ENCODE peak calls at places on chromosome 21, in six cellular contexts. Z is K562, L is HCT116, X is NT2/D1, Q is H1, C is GM12878. P is an unnamed sample.

GRCh38 chr21:26120833-26121232 is 49.7 kb downstream of the APP start:
- DNase-seq in Z (no peak), L (no peak), X (no peak), Q (no peak), C (no peak), P (no peak)

GRCh38 chr21:42781150-42781980 is 98.0 kb downstream of the WDR4 start:
- DNase-seq in Z (no peak), L (no peak), X (no peak), Q (no peak), C (no peak), P (peak; percentile 32)

GRCh38 chr21:41124626-41125240 is 43.2 kb upstream of the BACE2 start:
- DNase-seq in Z (no peak), L (no peak), X (no peak), Q (no peak), C (no peak), P (no peak)

GRCh38 chr21:32004281-32004680 is 131.5 kb downstream of the HUNK start:
- DNase-seq in Z (no peak), L (no peak), X (no peak), Q (no peak), C (no peak), P (no peak)

GRCh38 chr21:31623664-31624063 is 35.8 kb upstream of the SOD1 start:
- DNase-seq in Z (peak; percentile 39), L (no peak), X (no peak), Q (no peak), C (no peak), P (no peak)

GRCh38 chr21:31901342-31901741 is 28.5 kb downstream of the HUNK start:
- DNase-seq in Z (no peak), L (no peak), X (no peak), Q (no peak), C (no peak), P (no peak)

GRCh38 chr21:34726627-34727337 is 58.0 kb downstream of the CLIC6 start:
- DNase-seq in Z (no peak), L (no peak), X (no peak), Q (no peak), C (no peak), P (no peak)

GRCh38 chr21:28136687-28137086 is 856.0 kb downstream of the LTN1 start:
- DNase-seq in Z (no peak), L (no peak), X (no peak), Q (no peak), C (no peak), P (no peak)

GRCh38 chr21:33042812-33043211 is 17.1 kb downstream of the OLIG2 start:
- DNase-seq in Z (no peak), L (peak; percentile 50), X (no peak), Q (no peak), C (no peak), P (no peak)

GRCh38 chr21:31480228-31480627 is 136.2 kb upstream of the TIAM1 start:
- DNase-seq in Z (no peak), L (no peak), X (no peak), Q (no peak), C (no peak), P (no peak)

GRCh38 chr21:42059141-42059540 is 12.0 kb upstream of the UMODL1 start:
- DNase-seq in Z (no peak), L (no peak), X (no peak), Q (no peak), C (no peak), P (no peak)

GRCh38 chr21:41166947-41167346 is 1.0 kb upstream of the BACE2 start:
- DNase-seq in Z (no peak), L (no peak), X (no peak), Q (no peak), C (no peak), P (no peak)

GRCh38 chr21:17911628-17912027 is 92.5 kb upstream of the C21orf91 start:
- DNase-seq in Z (no peak), L (no peak), X (no peak), Q (no peak), C (no peak), P (no peak)

GRCh38 chr21:41833138-41834115 is 45.7 kb downstream of the PRDM15 start:
- DNase-seq in Z (no peak), L (no peak), X (no peak), Q (no peak), C (peak; percentile 59), P (no peak)

GRCh38 chr21:46544003-46544402 is 60.9 kb downstream of the S100B start:
- DNase-seq in Z (no peak), L (no peak), X (no peak), Q (no peak), C (no peak), P (no peak)

GRCh38 chr21:42747267-42747701 is 93.9 kb downstream of the PDE9A start:
- DNase-seq in Z (no peak), L (no peak), X (peak; percentile 22), Q (no peak), C (no peak), P (no peak)

DNA sequence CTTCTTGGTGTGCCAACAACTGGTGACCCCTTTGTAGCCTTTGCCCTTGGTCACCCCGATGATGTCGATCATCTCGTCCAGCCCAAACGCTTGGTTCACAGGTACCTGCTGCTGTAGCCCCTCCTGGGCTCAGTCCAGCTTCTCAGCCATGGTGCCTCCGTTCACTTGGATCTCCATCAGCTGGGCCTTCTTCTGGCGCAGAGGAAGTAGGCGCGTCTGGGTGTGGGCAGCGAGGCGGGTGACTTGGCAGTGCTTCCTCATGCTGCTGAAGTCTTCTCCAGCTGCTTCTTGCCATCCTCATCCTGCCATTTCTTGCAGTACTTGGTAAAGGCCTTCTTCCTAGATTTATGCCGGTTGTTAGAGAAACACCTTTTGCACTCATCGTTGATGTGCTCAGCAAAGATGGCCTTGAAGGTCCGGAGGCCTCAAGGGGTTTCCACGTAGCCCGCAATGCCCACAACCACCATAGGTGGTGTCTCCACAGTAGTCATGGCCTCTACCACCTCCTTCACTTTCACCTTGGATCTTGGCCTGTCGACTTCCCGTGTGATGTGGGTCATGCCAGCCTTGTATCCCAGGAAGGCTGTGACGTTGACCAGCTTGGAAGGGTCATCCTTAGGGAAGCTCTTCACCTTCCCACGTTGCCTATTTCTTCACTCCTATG is 13.0 kb downstream of the DOP1B start:
- DNase-seq in Z (no peak), L (no peak), X (no peak), Q (no peak), C (no peak), P (no peak)
- TF ChIP-seq ZNF274 in Z (no peak), L (no peak), X (no peak), Q (no peak), C (no peak), P (no peak)

DNA sequence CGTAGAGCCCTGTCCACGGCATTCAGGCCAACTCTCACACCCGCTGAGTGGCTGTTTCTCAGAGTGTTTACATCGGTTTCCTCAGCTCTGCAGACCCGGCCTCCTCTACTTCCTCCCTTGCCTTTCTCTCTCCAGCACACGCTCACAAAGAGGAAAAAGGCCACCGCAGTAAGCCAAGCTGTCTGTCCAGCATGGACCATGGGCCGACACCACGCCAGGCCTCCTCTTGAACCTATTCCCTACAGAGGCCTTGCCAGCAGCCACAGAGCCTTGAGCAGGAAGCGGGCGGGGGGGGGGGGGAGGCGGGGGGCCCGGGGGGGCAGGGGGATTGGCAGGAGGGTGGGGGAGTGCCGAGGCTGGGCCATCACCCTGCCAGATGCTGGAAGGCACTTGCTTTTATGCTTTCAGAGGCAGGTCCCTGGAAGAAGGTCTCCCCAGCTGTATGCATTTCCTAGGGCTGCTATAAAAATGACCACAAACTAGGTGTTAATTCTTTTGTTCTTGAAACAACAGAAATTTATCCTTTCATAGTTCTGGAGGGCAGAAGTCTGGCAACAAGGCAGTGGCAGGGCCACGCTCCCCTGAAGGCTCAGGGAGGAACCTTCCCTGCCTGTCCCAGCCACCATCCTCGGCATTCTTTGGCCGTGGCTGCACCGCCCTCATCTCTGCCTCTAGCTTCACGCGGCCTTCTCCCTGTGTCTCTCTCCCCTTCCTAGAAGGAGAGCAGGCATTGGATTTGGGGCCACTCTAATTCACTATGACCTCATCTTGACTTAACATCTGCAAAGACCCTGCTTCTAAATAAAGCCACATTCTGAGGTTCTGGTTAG is 178.3 kb downstream of the PSMG1 start:
- DNase-seq in Z (no peak), L (no peak), X (no peak), Q (no peak), C (no peak), P (no peak)
- TF ChIP-seq ZNF274 in Z (no peak), L (no peak), X (no peak), Q (no peak), C (no peak), P (no peak)

GRCh38 chr21:16514316-16514715 is 784.5 kb downstream of the USP25 start:
- DNase-seq in Z (no peak), L (no peak), X (no peak), Q (no peak), C (no peak), P (no peak)
- TF ChIP-seq ZNF274 in Z (no peak), L (no peak), X (no peak), Q (no peak), C (no peak), P (no peak)

DNA sequence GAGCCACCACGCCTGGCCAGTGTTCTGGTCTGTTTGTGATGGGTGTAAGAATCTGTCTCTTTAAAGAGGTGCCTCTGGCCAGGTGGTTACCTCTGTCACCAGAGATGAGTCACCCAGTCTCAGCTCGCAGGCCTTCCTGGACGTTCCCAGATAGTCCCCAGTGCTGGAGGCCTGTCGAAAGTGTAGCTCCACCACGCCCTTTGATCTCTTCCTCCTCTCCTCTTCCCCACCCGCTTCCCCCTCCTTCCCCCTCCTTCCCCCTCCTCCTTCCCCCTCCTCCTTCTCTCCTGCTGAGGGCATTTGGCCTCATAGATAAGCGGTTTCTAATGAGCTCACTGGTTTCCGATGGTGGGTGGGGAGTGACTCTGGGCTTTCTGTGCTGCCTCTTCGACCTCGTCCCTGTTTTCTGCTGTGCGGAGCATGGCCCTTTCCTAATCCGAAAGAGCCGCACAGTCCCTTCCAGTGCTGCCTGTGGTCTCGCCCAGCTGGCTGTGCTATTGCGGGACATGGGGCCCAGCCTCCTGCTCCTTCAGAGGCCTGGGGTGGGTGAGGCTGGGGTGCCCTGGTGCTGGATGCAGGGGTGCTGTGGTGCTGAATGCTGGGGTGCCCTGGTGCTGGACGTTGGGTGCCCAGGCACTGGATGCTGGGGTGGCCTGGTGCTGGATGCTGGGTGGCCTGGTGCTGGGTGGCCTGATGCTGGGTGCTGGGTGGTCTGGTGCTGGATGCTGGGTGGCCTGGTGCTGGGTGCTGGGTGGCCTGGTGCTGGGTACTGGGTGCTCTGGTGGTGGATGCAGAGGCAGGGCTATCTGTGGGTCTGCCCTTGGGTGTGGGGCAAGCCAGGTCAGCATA is 19.2 kb downstream of the AGPAT3 start:
- DNase-seq in Z (peak; percentile 97), L (peak; percentile 83), X (peak; percentile 20), Q (no peak), C (no peak), P (peak; percentile 73)
- TF ChIP-seq ZNF274 in Z (no peak), L (no peak), X (no peak), Q (no peak), C (no peak), P (peak; percentile 41)

DNA sequence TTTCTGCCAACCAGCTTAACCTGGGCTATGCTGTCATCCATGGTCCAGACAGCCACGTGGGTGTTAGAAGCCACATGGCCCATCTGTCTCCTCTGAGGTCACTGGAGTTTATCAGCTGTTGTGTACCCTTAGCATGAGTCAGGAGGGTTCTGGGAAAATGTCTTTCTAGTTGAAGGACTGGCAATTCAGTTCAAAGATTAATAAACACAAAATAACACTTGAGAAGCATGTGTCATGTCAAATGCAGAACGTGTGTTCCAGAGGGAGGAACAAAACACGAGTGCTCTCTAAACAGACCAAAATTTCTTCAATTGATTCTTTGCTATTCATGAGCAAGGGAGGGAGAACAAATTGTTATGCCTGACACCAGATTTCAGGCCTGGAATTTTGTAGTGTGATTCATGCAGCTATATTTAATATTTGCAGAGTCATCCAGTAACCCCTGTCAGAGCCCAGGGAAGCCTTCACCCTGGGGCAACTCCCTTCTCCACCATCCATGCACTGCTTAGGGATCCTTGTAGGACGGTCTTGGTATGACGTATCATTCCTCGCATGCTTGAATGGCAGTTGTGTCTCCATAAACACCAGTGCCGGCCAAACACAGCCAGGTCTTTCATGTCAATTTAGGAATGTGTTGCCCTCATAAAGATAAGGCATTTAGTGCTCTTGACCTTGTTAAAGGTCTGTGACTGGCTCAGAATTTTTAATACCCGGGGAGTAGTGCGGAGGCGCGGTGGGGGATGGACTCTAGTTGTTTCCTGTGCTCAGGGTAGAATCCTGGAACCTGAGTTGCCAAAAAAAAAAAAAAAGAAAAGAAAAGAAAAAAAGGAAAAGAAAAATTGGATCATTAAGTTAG is 27.7 kb upstream of the DYRK1A start:
- DNase-seq in Z (peak; percentile 71), L (peak; percentile 61), X (no peak), Q (no peak), C (no peak), P (peak; percentile 79)
- TF ChIP-seq ZNF274 in Z (no peak), L (no peak), X (no peak), Q (no peak), C (no peak), P (no peak)